ENCODE peak calls at places on chromosome 5, in seven cellular contexts. O is dorsolateral prefrontal cortex, Y is tibial artery, F is astrocyte of the spinal cord, Z is cardiac fibroblast, N is cardiac muscle cell, V is K562. W is an unnamed sample.

GRCh38 chr5:149150457-149150856 is 9.2 kb downstream of the ABLIM3 start:
- DNase-seq in O (no peak), Y (no peak), F (no peak), Z (peak), N (peak), V (no peak), W (no peak)

GRCh38 chr5:146313027-146313426 is 25.6 kb upstream of the POU4F3 start:
- DNase-seq in O (no peak), Y (no peak), F (no peak), Z (no peak), N (no peak), V (no peak), W (no peak)

GRCh38 chr5:140821375-140822280 is at the start of gene PCDHA5:
- DNase-seq in O (peak), Y (no peak), F (no peak), Z (peak), N (peak), V (no peak), W (peak)

GRCh38 chr5:72141440-72142271 is 34.4 kb downstream of the MAP1B start:
- DNase-seq in O (no peak), Y (peak), F (peak), Z (peak), N (peak), V (no peak), W (peak)

GRCh38 chr5:137516251-137516797 is 17.2 kb upstream of the SPOCK1 start:
- DNase-seq in O (no peak), Y (no peak), F (no peak), Z (no peak), N (no peak), V (no peak), W (no peak)

GRCh38 chr5:1795931-1796330 is 3.7 kb downstream of the MRPL36 start:
- DNase-seq in O (no peak), Y (no peak), F (no peak), Z (no peak), N (no peak), V (no peak), W (no peak)

GRCh38 chr5:14265574-14265973 is 122.4 kb downstream of the TRIO start:
- DNase-seq in O (no peak), Y (no peak), F (peak), Z (peak), N (peak), V (no peak), W (peak)

GRCh38 chr5:154296525-154297159 is 106.1 kb downstream of the GALNT10 start:
- DNase-seq in O (no peak), Y (no peak), F (no peak), Z (no peak), N (no peak), V (no peak), W (no peak)

GRCh38 chr5:130514984-130515690 is 610.9 kb downstream of the CHSY3 start:
- DNase-seq in O (no peak), Y (no peak), F (peak), Z (peak), N (peak), V (no peak), W (peak)

GRCh38 chr5:168612996-168613395 is 33.8 kb upstream of the PANK3 start:
- DNase-seq in O (no peak), Y (no peak), F (no peak), Z (no peak), N (no peak), V (no peak), W (no peak)

GRCh38 chr5:104179057-104179456 is 616.5 kb upstream of the NUDT12 start:
- DNase-seq in O (no peak), Y (no peak), F (peak), Z (peak), N (peak), V (peak), W (peak)

GRCh38 chr5:73968729-73969128 is 342.7 kb downstream of the ARHGEF28 start:
- DNase-seq in O (peak), Y (no peak), F (no peak), Z (peak), N (peak), V (no peak), W (peak)

GRCh38 chr5:134741052-134741451 is 2.7 kb downstream of the CAMLG start:
- DNase-seq in O (no peak), Y (no peak), F (no peak), Z (no peak), N (no peak), V (no peak), W (no peak)

GRCh38 chr5:55151923-55152842 is 7.8 kb upstream of the GPX8 start:
- DNase-seq in O (no peak), Y (no peak), F (peak), Z (peak), N (peak), V (no peak), W (peak)

GRCh38 chr5:55160493-55161209 is 680 bp downstream of the GPX8 start:
- DNase-seq in O (no peak), Y (peak), F (peak), Z (peak), N (peak), V (no peak), W (peak)

GRCh38 chr5:141747152-141747640 is 65.2 kb upstream of the ARAP3 start:
- DNase-seq in O (peak), Y (peak), F (peak), Z (peak), N (peak), V (peak), W (peak)

GRCh38 chr5:35061216-35061615 is 13.5 kb upstream of the AGXT2 start:
- DNase-seq in O (no peak), Y (no peak), F (no peak), Z (peak), N (peak), V (no peak), W (peak)

GRCh38 chr5:161089569-161089968 is 237.6 kb upstream of the ATP10B start:
- DNase-seq in O (no peak), Y (no peak), F (no peak), Z (no peak), N (no peak), V (no peak), W (no peak)

GRCh38 chr5:174916227-174916626 is 191.8 kb downstream of the MSX2 start:
- DNase-seq in O (no peak), Y (no peak), F (no peak), Z (no peak), N (no peak), V (no peak), W (no peak)

GRCh38 chr5:32018476-32019436 is 155.4 kb downstream of the GOLPH3 start:
- DNase-seq in O (no peak), Y (no peak), F (no peak), Z (peak), N (peak), V (no peak), W (no peak)

GRCh38 chr5:98482321-98483111 is 290.9 kb upstream of the RGMB start:
- DNase-seq in O (no peak), Y (no peak), F (no peak), Z (no peak), N (no peak), V (no peak), W (peak)

GRCh38 chr5:56012281-56012963 is 17.7 kb upstream of the IL6ST start:
- DNase-seq in O (peak), Y (no peak), F (peak), Z (peak), N (peak), V (no peak), W (peak)

GRCh38 chr5:173735171-173735570 is 118.7 kb upstream of the BOD1 start:
- DNase-seq in O (no peak), Y (no peak), F (no peak), Z (no peak), N (no peak), V (no peak), W (no peak)

GRCh38 chr5:123538670-123539459 is 26.9 kb downstream of the CSNK1G3 start:
- DNase-seq in O (no peak), Y (no peak), F (no peak), Z (peak), N (peak), V (no peak), W (peak)

GRCh38 chr5:84290161-84290560 is 94.5 kb downstream of the EDIL3 start:
- DNase-seq in O (no peak), Y (no peak), F (peak), Z (peak), N (peak), V (no peak), W (peak)

GRCh38 chr5:126462239-126463014 is 39.2 kb downstream of the GRAMD2B start:
- DNase-seq in O (no peak), Y (no peak), F (no peak), Z (peak), N (peak), V (no peak), W (peak)

GRCh38 chr5:181203093-181203711 is 1.8 kb downstream of the TRIM7 start:
- DNase-seq in O (no peak), Y (no peak), F (no peak), Z (peak), N (peak), V (no peak), W (peak)
- H3K4me3 ChIP-seq in O (peak), Y (peak), F (no peak), Z (no peak), N (no peak), V (no peak), W (peak)

GRCh38 chr5:36744678-36745659 is 131.6 kb upstream of the NIPBL start:
- DNase-seq in O (peak), Y (peak), F (peak), Z (peak), N (peak), V (peak), W (peak)
- TF ChIP-seq CTCF in O (peak), Y (peak), F (peak), Z (peak), N (peak), V (peak), W (peak)

DNA sequence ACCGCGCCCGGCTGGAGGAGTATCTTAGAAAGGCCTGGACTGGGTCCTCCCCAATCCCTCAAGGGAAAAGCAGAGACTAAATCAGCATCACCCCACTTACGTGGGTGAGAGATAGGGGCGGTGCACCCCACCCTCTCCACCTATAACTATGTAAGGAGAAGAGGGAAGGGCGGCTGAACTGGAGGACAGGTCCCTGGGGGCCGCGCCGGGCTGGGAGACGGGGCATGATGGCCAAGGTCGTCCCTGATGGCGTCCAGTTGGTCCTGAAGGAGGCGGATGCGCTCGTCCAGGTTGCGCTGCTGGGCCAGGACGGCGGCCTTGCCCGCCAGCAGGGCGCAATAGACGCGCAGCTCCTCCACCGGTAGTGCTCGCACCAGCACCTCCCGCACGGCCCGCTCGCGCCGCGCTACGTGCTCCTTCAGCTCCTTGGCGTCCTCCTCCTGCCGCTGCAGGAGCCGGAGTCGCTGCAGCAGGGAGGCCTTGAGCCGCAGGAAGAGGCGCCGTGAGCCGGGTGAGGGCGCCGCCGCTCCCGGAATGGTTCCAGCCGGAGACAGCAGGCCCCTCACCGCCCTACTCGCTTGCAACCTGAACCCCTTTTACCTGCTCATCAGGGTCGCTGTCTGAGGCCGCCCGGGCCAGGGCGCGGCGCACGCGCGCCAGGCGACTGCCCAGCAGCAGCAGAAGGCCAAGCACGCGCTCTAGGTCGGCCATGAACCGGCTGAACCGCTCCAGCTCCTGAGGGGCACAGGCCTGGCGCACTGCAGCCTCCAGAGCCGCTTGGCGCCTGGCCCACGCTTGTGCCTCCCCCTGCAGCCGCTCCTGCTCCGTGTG is 7.6 kb downstream of the SHROOM1 start:
- DNase-seq in O (peak), Y (no peak), F (peak), Z (peak), N (peak), V (no peak), W (no peak)
- H3K4me3 ChIP-seq in O (peak), Y (peak), F (peak), Z (no peak), N (no peak), V (no peak), W (no peak)

DNA sequence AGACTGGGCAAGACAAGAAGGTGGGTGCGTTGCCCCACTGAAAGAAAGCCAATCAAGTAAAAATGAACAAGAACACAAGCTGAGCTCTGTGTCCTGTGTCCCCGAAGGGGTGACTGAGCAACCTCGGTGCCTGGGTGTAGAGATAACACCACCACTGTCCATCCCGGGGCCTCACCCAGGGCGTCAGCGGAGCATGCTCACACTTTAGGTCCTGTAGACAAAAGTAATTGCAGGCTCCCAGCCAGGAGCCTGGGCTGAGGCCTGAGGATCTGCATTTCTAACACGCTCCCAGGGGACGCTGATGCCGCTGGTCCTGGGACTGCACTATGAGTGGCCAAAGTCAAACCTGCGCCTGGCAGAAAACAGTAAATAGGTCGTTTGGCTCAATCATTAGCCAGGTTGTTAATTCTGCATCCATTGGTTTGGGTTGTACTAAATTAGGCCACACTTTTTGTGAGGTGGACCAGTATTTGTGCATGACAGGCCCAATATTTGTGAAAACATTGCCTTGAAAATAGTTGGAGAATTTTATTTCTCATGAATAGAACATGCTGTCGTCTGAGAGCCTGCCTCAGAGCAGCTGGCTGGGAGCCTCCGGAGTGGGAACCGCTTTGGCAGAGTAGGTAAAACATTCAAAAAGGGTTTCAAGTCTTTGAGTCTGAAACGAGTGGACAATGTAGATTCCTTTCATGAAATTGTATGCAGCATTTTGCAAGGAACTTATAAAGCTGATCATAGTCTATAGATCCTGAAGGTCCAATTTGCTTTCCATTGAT is 38.3 kb downstream of the ANKRD33B start:
- DNase-seq in O (peak), Y (peak), F (no peak), Z (no peak), N (no peak), V (peak), W (no peak)
- TF ChIP-seq CTCF in O (no peak), Y (no peak), F (no peak), Z (no peak), N (no peak), V (no peak), W (no peak)

GRCh38 chr5:170059221-170059620 is 46.5 kb upstream of the FOXI1 start:
- DNase-seq in O (no peak), Y (no peak), F (no peak), Z (no peak), N (no peak), V (no peak), W (no peak)
- H3K4me3 ChIP-seq in O (no peak), Y (no peak), F (no peak), Z (no peak), N (no peak), V (no peak), W (no peak)

GRCh38 chr5:97046270-97046982 is 96.0 kb downstream of the LIX1 start:
- DNase-seq in O (no peak), Y (no peak), F (peak), Z (peak), N (peak), V (no peak), W (peak)
- TF ChIP-seq CTCF in O (no peak), Y (no peak), F (no peak), Z (no peak), N (no peak), V (peak), W (no peak)

GRCh38 chr5:176595386-176595943 is 14.5 kb downstream of the GPRIN1 start:
- DNase-seq in O (no peak), Y (no peak), F (no peak), Z (no peak), N (no peak), V (no peak), W (no peak)

GRCh38 chr5:176596069-176596656 is 13.8 kb downstream of the GPRIN1 start:
- DNase-seq in O (no peak), Y (no peak), F (no peak), Z (no peak), N (no peak), V (no peak), W (no peak)

GRCh38 chr5:176596689-176597416 is 13.1 kb downstream of the GPRIN1 start:
- DNase-seq in O (no peak), Y (no peak), F (no peak), Z (peak), N (peak), V (no peak), W (peak)

GRCh38 chr5:176594554-176594953 is 15.4 kb downstream of the GPRIN1 start:
- DNase-seq in O (no peak), Y (no peak), F (no peak), Z (no peak), N (no peak), V (no peak), W (no peak)

GRCh38 chr5:176597417-176598389 is 12.3 kb downstream of the GPRIN1 start:
- DNase-seq in O (no peak), Y (no peak), F (no peak), Z (no peak), N (no peak), V (no peak), W (no peak)
- H3K4me3 ChIP-seq in O (no peak), Y (no peak), F (no peak), Z (no peak), N (no peak), V (no peak), W (no peak)

DNA sequence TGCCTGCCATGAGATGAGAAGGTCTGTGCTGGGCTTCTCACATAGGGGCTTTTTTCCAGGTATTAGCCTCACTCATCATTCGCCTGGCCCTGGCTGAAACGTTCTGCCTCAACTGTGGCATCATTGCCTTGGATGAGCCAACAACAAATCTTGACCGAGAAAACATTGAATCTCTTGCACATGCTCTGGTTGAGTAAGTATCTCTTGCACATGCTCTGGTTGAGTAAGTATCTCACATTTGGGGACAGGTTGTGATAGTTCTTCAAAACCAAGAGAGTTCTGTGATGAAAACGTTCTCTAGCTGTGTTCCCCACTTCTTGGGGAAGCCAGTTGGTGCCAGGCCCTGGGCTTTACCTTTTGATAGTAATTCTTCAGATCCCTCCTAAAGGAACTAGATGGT is 17.4 kb upstream of the IL13 start:
- DNase-seq in O (no peak), Y (no peak), F (no peak), Z (no peak), N (no peak), V (no peak), W (no peak)
- TF ChIP-seq CTCF in O (no peak), Y (no peak), F (no peak), Z (no peak), N (no peak), V (no peak), W (no peak)

DNA sequence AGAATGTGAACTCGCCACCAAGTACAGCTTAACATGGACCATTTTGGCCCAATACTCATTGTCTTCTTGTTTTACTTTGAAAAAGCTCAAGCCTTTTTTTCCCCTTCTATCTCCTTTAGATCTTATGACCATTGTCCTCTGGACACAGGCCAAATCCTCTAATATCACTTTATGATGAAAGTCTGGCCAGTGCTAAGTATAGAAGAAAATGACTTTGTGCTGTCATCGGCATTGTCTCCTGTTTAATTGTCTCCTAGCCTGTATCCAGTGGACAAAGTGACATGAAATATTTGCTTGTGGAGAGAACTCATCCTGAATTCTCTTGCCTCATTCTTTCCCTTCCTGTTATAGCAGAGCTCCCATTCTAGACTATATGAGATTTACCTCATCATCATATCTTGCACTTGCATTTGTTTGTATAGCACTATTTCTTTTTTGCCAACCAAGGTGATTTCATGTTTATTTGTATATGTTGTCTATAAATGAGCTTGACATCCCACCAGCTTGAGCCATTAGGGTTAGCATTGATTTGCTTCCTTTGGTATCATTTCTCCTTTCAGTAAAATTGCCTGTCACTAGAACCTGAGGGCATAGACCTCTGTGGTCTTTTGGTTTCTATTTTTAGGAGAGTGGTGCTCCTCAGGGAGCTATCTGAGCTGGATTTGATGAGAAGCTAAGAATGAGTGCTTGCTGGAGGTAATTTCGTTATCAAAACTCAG is 18.8 kb upstream of the TNFAIP8 start:
- DNase-seq in O (no peak), Y (no peak), F (no peak), Z (no peak), N (no peak), V (no peak), W (no peak)
- H3K4me3 ChIP-seq in O (no peak), Y (no peak), F (no peak), Z (no peak), N (no peak), V (no peak), W (no peak)

GRCh38 chr5:38154615-38155204 is 103.6 kb upstream of the EGFLAM start:
- DNase-seq in O (no peak), Y (no peak), F (no peak), Z (no peak), N (no peak), V (no peak), W (no peak)

GRCh38 chr5:38162625-38163024 is 95.7 kb upstream of the EGFLAM start:
- DNase-seq in O (no peak), Y (no peak), F (no peak), Z (no peak), N (no peak), V (no peak), W (no peak)

GRCh38 chr5:38151878-38152277 is 106.5 kb upstream of the EGFLAM start:
- DNase-seq in O (no peak), Y (no peak), F (no peak), Z (no peak), N (no peak), V (no peak), W (no peak)

DNA sequence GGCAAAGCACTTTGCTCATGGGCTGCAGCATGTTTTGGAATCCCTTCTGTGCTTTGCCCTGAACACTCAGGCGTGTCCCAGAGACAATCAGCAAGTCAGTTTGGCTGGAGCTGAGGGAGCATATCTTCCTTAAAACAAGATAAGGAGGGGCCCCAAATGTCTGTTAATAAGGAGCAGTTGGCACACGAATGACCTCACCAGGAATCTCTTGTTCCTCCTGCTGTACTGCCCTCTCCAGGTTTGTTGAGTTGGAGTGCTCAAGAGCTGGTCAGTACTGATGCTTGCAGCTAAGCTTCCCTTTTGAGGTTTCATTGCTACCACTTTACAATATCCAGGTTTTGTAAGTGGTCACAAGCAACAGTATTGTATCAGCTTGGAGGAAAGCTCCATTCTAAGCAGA is 101.3 kb upstream of the EGFLAM start:
- DNase-seq in O (no peak), Y (no peak), F (no peak), Z (no peak), N (no peak), V (no peak), W (no peak)
- TF ChIP-seq CTCF in O (no peak), Y (no peak), F (no peak), Z (no peak), N (no peak), V (no peak), W (no peak)